ENCODE peak calls at places on chromosomes 16 and 17, in ten cellular contexts. One of them, this sample, is unnamed.

GRCh38 chr17:2398655-2399571 is 1.9 kb downstream of the MNT start:
- DNase-seq in endodermal cell: peak; percentile 94
- DNase-seq in AG04449: no peak
- DNase-seq in astrocyte: peak; percentile 73
- DNase-seq in gastrocnemius medialis: no peak
- DNase-seq in fibroblast of lung: peak; percentile 82
- DNase-seq in CD8-positive, alpha-beta memory T cell: peak; percentile 46
- DNase-seq in AG09309: peak; percentile 29
- DNase-seq in CD4-positive, CD25-positive, alpha-beta regulatory T cell: peak; percentile 50
- DNase-seq in pancreas: peak; percentile 61
- DNase-seq in this sample: peak; percentile 51

GRCh38 chr17:50947844-50948514 is 81.8 kb upstream of the TOB1 start:
- DNase-seq in endodermal cell: no peak
- DNase-seq in AG04449: no peak
- DNase-seq in astrocyte: no peak
- DNase-seq in gastrocnemius medialis: no peak
- DNase-seq in fibroblast of lung: no peak
- DNase-seq in CD8-positive, alpha-beta memory T cell: no peak
- DNase-seq in AG09309: no peak
- DNase-seq in CD4-positive, CD25-positive, alpha-beta regulatory T cell: no peak
- DNase-seq in pancreas: peak; percentile 88
- DNase-seq in this sample: no peak

GRCh38 chr17:75352079-75352569 is 53.4 kb downstream of the GRB2 start:
- DNase-seq in endodermal cell: peak; percentile 87
- DNase-seq in AG04449: no peak
- DNase-seq in astrocyte: no peak
- DNase-seq in gastrocnemius medialis: no peak
- DNase-seq in fibroblast of lung: peak; percentile 44
- DNase-seq in CD8-positive, alpha-beta memory T cell: no peak
- DNase-seq in AG09309: no peak
- DNase-seq in CD4-positive, CD25-positive, alpha-beta regulatory T cell: no peak
- DNase-seq in pancreas: peak; percentile 41
- DNase-seq in this sample: no peak

GRCh38 chr17:15930426-15930825 is 14.5 kb upstream of the ADORA2B start:
- DNase-seq in endodermal cell: peak; percentile 45
- DNase-seq in AG04449: no peak
- DNase-seq in astrocyte: no peak
- DNase-seq in gastrocnemius medialis: no peak
- DNase-seq in fibroblast of lung: no peak
- DNase-seq in CD8-positive, alpha-beta memory T cell: no peak
- DNase-seq in AG09309: no peak
- DNase-seq in CD4-positive, CD25-positive, alpha-beta regulatory T cell: no peak
- DNase-seq in pancreas: no peak
- DNase-seq in this sample: no peak

GRCh38 chr16:71846443-71846842 is 667 bp downstream of the ATXN1L start:
- DNase-seq in endodermal cell: peak; percentile 65
- DNase-seq in AG04449: no peak
- DNase-seq in astrocyte: no peak
- DNase-seq in gastrocnemius medialis: no peak
- DNase-seq in fibroblast of lung: peak; percentile 11
- DNase-seq in CD8-positive, alpha-beta memory T cell: peak; percentile 6
- DNase-seq in AG09309: no peak
- DNase-seq in CD4-positive, CD25-positive, alpha-beta regulatory T cell: peak; percentile 12
- DNase-seq in pancreas: no peak
- DNase-seq in this sample: no peak

GRCh38 chr16:70520612-70521297 is 2.6 kb downstream of the COG4 start:
- DNase-seq in endodermal cell: no peak
- DNase-seq in AG04449: peak; percentile 49
- DNase-seq in astrocyte: peak; percentile 49
- DNase-seq in gastrocnemius medialis: no peak
- DNase-seq in fibroblast of lung: peak; percentile 61
- DNase-seq in CD8-positive, alpha-beta memory T cell: no peak
- DNase-seq in AG09309: peak; percentile 60
- DNase-seq in CD4-positive, CD25-positive, alpha-beta regulatory T cell: peak; percentile 5
- DNase-seq in pancreas: no peak
- DNase-seq in this sample: peak; percentile 68

GRCh38 chr17:57782051-57782490 is 37.0 kb upstream of the CCDC182 start:
- DNase-seq in endodermal cell: peak; percentile 68
- DNase-seq in AG04449: no peak
- DNase-seq in astrocyte: no peak
- DNase-seq in gastrocnemius medialis: no peak
- DNase-seq in fibroblast of lung: no peak
- DNase-seq in CD8-positive, alpha-beta memory T cell: no peak
- DNase-seq in AG09309: no peak
- DNase-seq in CD4-positive, CD25-positive, alpha-beta regulatory T cell: no peak
- DNase-seq in pancreas: no peak
- DNase-seq in this sample: peak; percentile 37

GRCh38 chr17:63258785-63259184 is 187.3 kb downstream of the CYB561 start:
- DNase-seq in endodermal cell: no peak
- DNase-seq in AG04449: no peak
- DNase-seq in astrocyte: no peak
- DNase-seq in gastrocnemius medialis: no peak
- DNase-seq in fibroblast of lung: no peak
- DNase-seq in CD8-positive, alpha-beta memory T cell: no peak
- DNase-seq in AG09309: no peak
- DNase-seq in CD4-positive, CD25-positive, alpha-beta regulatory T cell: no peak
- DNase-seq in pancreas: no peak
- DNase-seq in this sample: no peak

GRCh38 chr17:73462830-73463229 is 151.0 kb upstream of the CDC42EP4 start:
- DNase-seq in endodermal cell: no peak
- DNase-seq in AG04449: no peak
- DNase-seq in astrocyte: no peak
- DNase-seq in gastrocnemius medialis: no peak
- DNase-seq in fibroblast of lung: no peak
- DNase-seq in CD8-positive, alpha-beta memory T cell: no peak
- DNase-seq in AG09309: no peak
- DNase-seq in CD4-positive, CD25-positive, alpha-beta regulatory T cell: no peak
- DNase-seq in pancreas: no peak
- DNase-seq in this sample: no peak

GRCh38 chr16:85988723-85989313 is 89.9 kb downstream of the IRF8 start:
- DNase-seq in endodermal cell: peak; percentile 30
- DNase-seq in AG04449: no peak
- DNase-seq in astrocyte: no peak
- DNase-seq in gastrocnemius medialis: no peak
- DNase-seq in fibroblast of lung: no peak
- DNase-seq in CD8-positive, alpha-beta memory T cell: no peak
- DNase-seq in AG09309: no peak
- DNase-seq in CD4-positive, CD25-positive, alpha-beta regulatory T cell: no peak
- DNase-seq in pancreas: no peak
- DNase-seq in this sample: no peak

GRCh38 chr17:72618018-72618509 is 474.4 kb downstream of the SLC39A11 start:
- DNase-seq in endodermal cell: peak; percentile 79
- DNase-seq in AG04449: no peak
- DNase-seq in astrocyte: no peak
- DNase-seq in gastrocnemius medialis: no peak
- DNase-seq in fibroblast of lung: no peak
- DNase-seq in CD8-positive, alpha-beta memory T cell: peak; percentile 18
- DNase-seq in AG09309: no peak
- DNase-seq in CD4-positive, CD25-positive, alpha-beta regulatory T cell: no peak
- DNase-seq in pancreas: peak; percentile 41
- DNase-seq in this sample: peak; percentile 19

GRCh38 chr16:30953511-30954124 is 3.9 kb upstream of the SETD1A start:
- DNase-seq in endodermal cell: peak; percentile 95
- DNase-seq in AG04449: no peak
- DNase-seq in astrocyte: peak; percentile 48
- DNase-seq in gastrocnemius medialis: no peak
- DNase-seq in fibroblast of lung: peak; percentile 67
- DNase-seq in CD8-positive, alpha-beta memory T cell: peak; percentile 54
- DNase-seq in AG09309: no peak
- DNase-seq in CD4-positive, CD25-positive, alpha-beta regulatory T cell: peak; percentile 36
- DNase-seq in pancreas: peak; percentile 32
- DNase-seq in this sample: peak; percentile 91

GRCh38 chr16:52592216-52592592 is 45.3 kb upstream of the TOX3 start:
- DNase-seq in endodermal cell: no peak
- DNase-seq in AG04449: no peak
- DNase-seq in astrocyte: no peak
- DNase-seq in gastrocnemius medialis: no peak
- DNase-seq in fibroblast of lung: no peak
- DNase-seq in CD8-positive, alpha-beta memory T cell: no peak
- DNase-seq in AG09309: no peak
- DNase-seq in CD4-positive, CD25-positive, alpha-beta regulatory T cell: no peak
- DNase-seq in pancreas: no peak
- DNase-seq in this sample: no peak

GRCh38 chr17:35847633-35848373 is 20.9 kb downstream of the HEATR9 start:
- DNase-seq in endodermal cell: no peak
- DNase-seq in AG04449: no peak
- DNase-seq in astrocyte: no peak
- DNase-seq in gastrocnemius medialis: no peak
- DNase-seq in fibroblast of lung: no peak
- DNase-seq in CD8-positive, alpha-beta memory T cell: no peak
- DNase-seq in AG09309: no peak
- DNase-seq in CD4-positive, CD25-positive, alpha-beta regulatory T cell: no peak
- DNase-seq in pancreas: no peak
- DNase-seq in this sample: no peak

GRCh38 chr16:89385712-89386111 is 104.6 kb downstream of the ANKRD11 start:
- DNase-seq in endodermal cell: no peak
- DNase-seq in AG04449: no peak
- DNase-seq in astrocyte: no peak
- DNase-seq in gastrocnemius medialis: no peak
- DNase-seq in fibroblast of lung: no peak
- DNase-seq in CD8-positive, alpha-beta memory T cell: no peak
- DNase-seq in AG09309: no peak
- DNase-seq in CD4-positive, CD25-positive, alpha-beta regulatory T cell: no peak
- DNase-seq in pancreas: no peak
- DNase-seq in this sample: no peak

GRCh38 chr16:27080870-27081269 is 14.1 kb downstream of the C16orf82 start:
- DNase-seq in endodermal cell: peak; percentile 81
- DNase-seq in AG04449: no peak
- DNase-seq in astrocyte: no peak
- DNase-seq in gastrocnemius medialis: no peak
- DNase-seq in fibroblast of lung: no peak
- DNase-seq in CD8-positive, alpha-beta memory T cell: no peak
- DNase-seq in AG09309: no peak
- DNase-seq in CD4-positive, CD25-positive, alpha-beta regulatory T cell: no peak
- DNase-seq in pancreas: no peak
- DNase-seq in this sample: no peak

GRCh38 chr16:83661656-83662055 is 146.1 kb upstream of the HSBP1 start:
- DNase-seq in endodermal cell: no peak
- DNase-seq in AG04449: no peak
- DNase-seq in astrocyte: no peak
- DNase-seq in gastrocnemius medialis: no peak
- DNase-seq in fibroblast of lung: no peak
- DNase-seq in CD8-positive, alpha-beta memory T cell: no peak
- DNase-seq in AG09309: no peak
- DNase-seq in CD4-positive, CD25-positive, alpha-beta regulatory T cell: no peak
- DNase-seq in pancreas: no peak
- DNase-seq in this sample: no peak

GRCh38 chr16:27806388-27806787 is 256.4 kb downstream of the KATNIP start:
- DNase-seq in endodermal cell: no peak
- DNase-seq in AG04449: no peak
- DNase-seq in astrocyte: no peak
- DNase-seq in gastrocnemius medialis: no peak
- DNase-seq in fibroblast of lung: no peak
- DNase-seq in CD8-positive, alpha-beta memory T cell: no peak
- DNase-seq in AG09309: no peak
- DNase-seq in CD4-positive, CD25-positive, alpha-beta regulatory T cell: no peak
- DNase-seq in pancreas: no peak
- DNase-seq in this sample: no peak

GRCh38 chr17:77807051-77807745 is 151.3 kb upstream of the TNRC6C start:
- DNase-seq in endodermal cell: no peak
- DNase-seq in AG04449: no peak
- DNase-seq in astrocyte: no peak
- DNase-seq in gastrocnemius medialis: no peak
- DNase-seq in fibroblast of lung: no peak
- DNase-seq in CD8-positive, alpha-beta memory T cell: no peak
- DNase-seq in AG09309: no peak
- DNase-seq in CD4-positive, CD25-positive, alpha-beta regulatory T cell: no peak
- DNase-seq in pancreas: no peak
- DNase-seq in this sample: no peak

DNA sequence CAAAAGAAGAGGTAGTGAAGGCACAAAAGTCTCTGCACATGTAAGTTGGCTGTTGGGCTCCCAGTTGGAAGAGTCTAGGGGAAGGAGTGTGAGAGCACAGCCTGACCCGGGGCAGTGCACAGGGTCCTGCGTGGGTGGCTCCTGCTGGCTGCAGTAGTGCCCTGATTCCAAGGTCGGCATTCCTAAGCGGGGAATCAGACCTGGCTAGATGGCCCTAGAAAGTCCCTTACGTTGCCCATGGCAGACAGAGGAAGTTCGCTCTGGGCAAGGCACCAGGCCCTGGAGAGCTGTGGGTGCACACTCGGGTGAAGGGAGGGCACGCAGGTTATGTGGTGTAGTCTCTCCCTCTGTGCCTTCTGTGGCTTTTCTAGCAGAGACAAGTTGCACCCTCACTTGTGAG is 22.8 kb upstream of the SLC5A11 start:
- DNase-seq in endodermal cell: no peak
- DNase-seq in AG04449: no peak
- DNase-seq in astrocyte: no peak
- DNase-seq in gastrocnemius medialis: no peak
- DNase-seq in fibroblast of lung: no peak
- DNase-seq in CD8-positive, alpha-beta memory T cell: no peak
- DNase-seq in AG09309: no peak
- DNase-seq in CD4-positive, CD25-positive, alpha-beta regulatory T cell: no peak
- DNase-seq in pancreas: no peak
- DNase-seq in this sample: no peak
- H3K4me3 ChIP-seq in endodermal cell: no peak overlapping the region
- H3K4me3 ChIP-seq in AG04449: no peak overlapping the region
- H3K4me3 ChIP-seq in astrocyte: no peak overlapping the region
- H3K4me3 ChIP-seq in gastrocnemius medialis: no peak overlapping the region
- H3K4me3 ChIP-seq in fibroblast of lung: no peak overlapping the region
- H3K4me3 ChIP-seq in CD8-positive, alpha-beta memory T cell: no peak overlapping the region
- H3K4me3 ChIP-seq in AG09309: no peak overlapping the region
- H3K4me3 ChIP-seq in CD4-positive, CD25-positive, alpha-beta regulatory T cell: no peak overlapping the region
- H3K4me3 ChIP-seq in pancreas: no peak overlapping the region
- H3K4me3 ChIP-seq in this sample: no peak overlapping the region

GRCh38 chr16:67528870-67529638 is 425 bp downstream of the RIPOR1 start:
- DNase-seq in endodermal cell: peak; percentile 82
- DNase-seq in AG04449: no peak
- DNase-seq in astrocyte: no peak
- DNase-seq in gastrocnemius medialis: no peak
- DNase-seq in fibroblast of lung: peak; percentile 48
- DNase-seq in CD8-positive, alpha-beta memory T cell: no peak
- DNase-seq in AG09309: no peak
- DNase-seq in CD4-positive, CD25-positive, alpha-beta regulatory T cell: no peak
- DNase-seq in pancreas: no peak
- DNase-seq in this sample: no peak
- H3K4me3 ChIP-seq in endodermal cell: peak overlapping the region; percentile 83
- H3K4me3 ChIP-seq in AG04449: peak overlapping the region; percentile 73
- H3K4me3 ChIP-seq in astrocyte: peak overlapping the region; percentile 71
- H3K4me3 ChIP-seq in gastrocnemius medialis: peak overlapping the region; percentile 96
- H3K4me3 ChIP-seq in fibroblast of lung: peak overlapping the region; percentile 88
- H3K4me3 ChIP-seq in CD8-positive, alpha-beta memory T cell: peak overlapping the region; percentile 25
- H3K4me3 ChIP-seq in AG09309: peak overlapping the region; percentile 78
- H3K4me3 ChIP-seq in CD4-positive, CD25-positive, alpha-beta regulatory T cell: no peak overlapping the region
- H3K4me3 ChIP-seq in pancreas: peak overlapping the region; percentile 66
- H3K4me3 ChIP-seq in this sample: peak overlapping the region; percentile 57

GRCh38 chr16:11178424-11178823 is 77.6 kb downstream of the SOCS1 start:
- DNase-seq in endodermal cell: no peak
- DNase-seq in AG04449: no peak
- DNase-seq in astrocyte: no peak
- DNase-seq in gastrocnemius medialis: no peak
- DNase-seq in fibroblast of lung: no peak
- DNase-seq in CD8-positive, alpha-beta memory T cell: no peak
- DNase-seq in AG09309: no peak
- DNase-seq in CD4-positive, CD25-positive, alpha-beta regulatory T cell: no peak
- DNase-seq in pancreas: no peak
- DNase-seq in this sample: no peak
- H3K4me3 ChIP-seq in endodermal cell: no peak overlapping the region
- H3K4me3 ChIP-seq in AG04449: no peak overlapping the region
- H3K4me3 ChIP-seq in astrocyte: no peak overlapping the region
- H3K4me3 ChIP-seq in gastrocnemius medialis: no peak overlapping the region
- H3K4me3 ChIP-seq in fibroblast of lung: no peak overlapping the region
- H3K4me3 ChIP-seq in CD8-positive, alpha-beta memory T cell: no peak overlapping the region
- H3K4me3 ChIP-seq in AG09309: no peak overlapping the region
- H3K4me3 ChIP-seq in CD4-positive, CD25-positive, alpha-beta regulatory T cell: no peak overlapping the region
- H3K4me3 ChIP-seq in pancreas: no peak overlapping the region
- H3K4me3 ChIP-seq in this sample: no peak overlapping the region

GRCh38 chr16:56355786-56356275 is 69.5 kb downstream of the AMFR start:
- DNase-seq in endodermal cell: peak; percentile 47
- DNase-seq in AG04449: no peak
- DNase-seq in astrocyte: no peak
- DNase-seq in gastrocnemius medialis: peak; percentile 1
- DNase-seq in fibroblast of lung: no peak
- DNase-seq in CD8-positive, alpha-beta memory T cell: no peak
- DNase-seq in AG09309: no peak
- DNase-seq in CD4-positive, CD25-positive, alpha-beta regulatory T cell: no peak
- DNase-seq in pancreas: no peak
- DNase-seq in this sample: no peak
- H3K4me3 ChIP-seq in endodermal cell: peak overlapping the region; percentile 61
- H3K4me3 ChIP-seq in AG04449: peak overlapping the region; percentile 48
- H3K4me3 ChIP-seq in astrocyte: peak overlapping the region; percentile 53
- H3K4me3 ChIP-seq in gastrocnemius medialis: no peak overlapping the region
- H3K4me3 ChIP-seq in fibroblast of lung: no peak overlapping the region
- H3K4me3 ChIP-seq in CD8-positive, alpha-beta memory T cell: peak overlapping the region; percentile 70
- H3K4me3 ChIP-seq in AG09309: no peak overlapping the region
- H3K4me3 ChIP-seq in CD4-positive, CD25-positive, alpha-beta regulatory T cell: peak overlapping the region; percentile 81
- H3K4me3 ChIP-seq in pancreas: no peak overlapping the region
- H3K4me3 ChIP-seq in this sample: no peak overlapping the region